ENCODE peak calls at places on chromosomes 1 and 21, in four cellular contexts. One of them, this sample, is unnamed.

GRCh38 chr1:117793396-117793795 is 136.0 kb downstream of the GDAP2 start:
- DNase-seq in bronchial epithelial cell: no peak
- DNase-seq in mesothelial cell of epicardium: no peak
- DNase-seq in tibial nerve: no peak
- DNase-seq in this sample: no peak

GRCh38 chr1:202434059-202434458 is 85.6 kb downstream of the PPP1R12B start:
- DNase-seq in mesothelial cell of epicardium: no peak
- DNase-seq in bronchial epithelial cell: no peak
- DNase-seq in tibial nerve: no peak
- DNase-seq in this sample: no peak

GRCh38 chr1:232880354-232880753 is 70.1 kb upstream of the NTPCR start:
- DNase-seq in mesothelial cell of epicardium: no peak
- DNase-seq in bronchial epithelial cell: peak; percentile 52
- DNase-seq in tibial nerve: no peak
- DNase-seq in this sample: no peak

GRCh38 chr1:157226739-157227138 is 88.5 kb upstream of the ETV3 start:
- DNase-seq in mesothelial cell of epicardium: no peak
- DNase-seq in tibial nerve: no peak
- DNase-seq in bronchial epithelial cell: no peak
- DNase-seq in this sample: no peak

GRCh38 chr21:32414579-32415358 is 2.3 kb downstream of the EVA1C start:
- DNase-seq in mesothelial cell of epicardium: no peak
- DNase-seq in bronchial epithelial cell: peak; percentile 51
- DNase-seq in tibial nerve: no peak
- DNase-seq in this sample: no peak

GRCh38 chr1:41006942-41007865 is 14.3 kb downstream of the SLFNL1 start:
- DNase-seq in bronchial epithelial cell: peak; percentile 99
- DNase-seq in tibial nerve: no peak
- DNase-seq in mesothelial cell of epicardium: no peak
- DNase-seq in this sample: no peak

GRCh38 chr21:45767071-45768006 is 123.8 kb downstream of the PCBP3 start:
- DNase-seq in tibial nerve: no peak
- DNase-seq in mesothelial cell of epicardium: no peak
- DNase-seq in bronchial epithelial cell: no peak
- DNase-seq in this sample: no peak

GRCh38 chr1:178501705-178502329 is 5.1 kb upstream of the CLEC20A start:
- DNase-seq in bronchial epithelial cell: peak; percentile 63
- DNase-seq in tibial nerve: peak; percentile 37
- DNase-seq in mesothelial cell of epicardium: peak; percentile 84
- DNase-seq in this sample: peak; percentile 60

GRCh38 chr1:193525917-193526710 is 339.7 kb upstream of the B3GALT2 start:
- DNase-seq in bronchial epithelial cell: no peak
- DNase-seq in mesothelial cell of epicardium: no peak
- DNase-seq in tibial nerve: no peak
- DNase-seq in this sample: no peak

GRCh38 chr1:160709715-160710114 is 1.9 kb downstream of the CD48 start:
- DNase-seq in bronchial epithelial cell: no peak
- DNase-seq in mesothelial cell of epicardium: no peak
- DNase-seq in tibial nerve: no peak
- DNase-seq in this sample: no peak

GRCh38 chr1:93448292-93448982 is 519 bp downstream of the FNBP1L start:
- DNase-seq in bronchial epithelial cell: peak; percentile 4
- DNase-seq in mesothelial cell of epicardium: no peak
- DNase-seq in tibial nerve: no peak
- DNase-seq in this sample: no peak

GRCh38 chr1:175033931-175034330 is 10.7 kb upstream of the MRPS14 start:
- DNase-seq in mesothelial cell of epicardium: no peak
- DNase-seq in bronchial epithelial cell: no peak
- DNase-seq in tibial nerve: no peak
- DNase-seq in this sample: no peak

GRCh38 chr1:228207381-228207810 is 448 bp upstream of the OBSCN start:
- DNase-seq in mesothelial cell of epicardium: no peak
- DNase-seq in tibial nerve: no peak
- DNase-seq in bronchial epithelial cell: no peak
- DNase-seq in this sample: no peak

GRCh38 chr1:223289621-223290020 is 74.4 kb downstream of the SUSD4 start:
- DNase-seq in tibial nerve: no peak
- DNase-seq in bronchial epithelial cell: peak; percentile 74
- DNase-seq in mesothelial cell of epicardium: no peak
- DNase-seq in this sample: no peak

GRCh38 chr1:95951291-95951690 is 717.3 kb downstream of the RWDD3 start:
- DNase-seq in bronchial epithelial cell: no peak
- DNase-seq in mesothelial cell of epicardium: no peak
- DNase-seq in tibial nerve: no peak
- DNase-seq in this sample: no peak

GRCh38 chr1:3475839-3476573 is 21.5 kb downstream of the ARHGEF16 start:
- DNase-seq in tibial nerve: no peak
- DNase-seq in bronchial epithelial cell: no peak
- DNase-seq in mesothelial cell of epicardium: no peak
- DNase-seq in this sample: no peak

GRCh38 chr1:21520899-21521716 is 11.9 kb downstream of the ALPL start:
- DNase-seq in bronchial epithelial cell: peak; percentile 47
- DNase-seq in tibial nerve: no peak
- DNase-seq in mesothelial cell of epicardium: no peak
- DNase-seq in this sample: no peak

GRCh38 chr1:97252076-97252475 is 530.5 kb downstream of the PTBP2 start:
- DNase-seq in mesothelial cell of epicardium: no peak
- DNase-seq in tibial nerve: no peak
- DNase-seq in bronchial epithelial cell: peak; percentile 86
- DNase-seq in this sample: no peak

GRCh38 chr1:24322636-24323177 is 3.5 kb downstream of the GRHL3 start:
- DNase-seq in mesothelial cell of epicardium: no peak
- DNase-seq in tibial nerve: no peak
- DNase-seq in bronchial epithelial cell: no peak
- DNase-seq in this sample: no peak

GRCh38 chr1:91755176-91755575 is 130.8 kb downstream of the TGFBR3 start:
- DNase-seq in mesothelial cell of epicardium: no peak
- DNase-seq in tibial nerve: peak; percentile 59
- DNase-seq in bronchial epithelial cell: no peak
- DNase-seq in this sample: no peak

GRCh38 chr1:242651817-242652216 is 127.3 kb upstream of the PLD5 start:
- DNase-seq in tibial nerve: no peak
- DNase-seq in bronchial epithelial cell: no peak
- DNase-seq in mesothelial cell of epicardium: no peak
- DNase-seq in this sample: no peak

GRCh38 chr1:174197547-174197946 is 38.2 kb downstream of the RABGAP1L start:
- DNase-seq in tibial nerve: no peak
- DNase-seq in mesothelial cell of epicardium: no peak
- DNase-seq in bronchial epithelial cell: no peak
- DNase-seq in this sample: no peak

GRCh38 chr21:42055425-42055824 is 15.7 kb upstream of the UMODL1 start:
- DNase-seq in mesothelial cell of epicardium: no peak
- DNase-seq in bronchial epithelial cell: no peak
- DNase-seq in tibial nerve: no peak
- DNase-seq in this sample: no peak

GRCh38 chr1:180951881-180952656 is 39.4 kb downstream of the KIAA1614 start:
- DNase-seq in tibial nerve: no peak
- DNase-seq in bronchial epithelial cell: no peak
- DNase-seq in mesothelial cell of epicardium: no peak
- DNase-seq in this sample: no peak

GRCh38 chr1:224626042-224626441 is 9.9 kb downstream of the CNIH3 start:
- DNase-seq in tibial nerve: no peak
- DNase-seq in bronchial epithelial cell: peak; percentile 33
- DNase-seq in mesothelial cell of epicardium: no peak
- DNase-seq in this sample: no peak

DNA sequence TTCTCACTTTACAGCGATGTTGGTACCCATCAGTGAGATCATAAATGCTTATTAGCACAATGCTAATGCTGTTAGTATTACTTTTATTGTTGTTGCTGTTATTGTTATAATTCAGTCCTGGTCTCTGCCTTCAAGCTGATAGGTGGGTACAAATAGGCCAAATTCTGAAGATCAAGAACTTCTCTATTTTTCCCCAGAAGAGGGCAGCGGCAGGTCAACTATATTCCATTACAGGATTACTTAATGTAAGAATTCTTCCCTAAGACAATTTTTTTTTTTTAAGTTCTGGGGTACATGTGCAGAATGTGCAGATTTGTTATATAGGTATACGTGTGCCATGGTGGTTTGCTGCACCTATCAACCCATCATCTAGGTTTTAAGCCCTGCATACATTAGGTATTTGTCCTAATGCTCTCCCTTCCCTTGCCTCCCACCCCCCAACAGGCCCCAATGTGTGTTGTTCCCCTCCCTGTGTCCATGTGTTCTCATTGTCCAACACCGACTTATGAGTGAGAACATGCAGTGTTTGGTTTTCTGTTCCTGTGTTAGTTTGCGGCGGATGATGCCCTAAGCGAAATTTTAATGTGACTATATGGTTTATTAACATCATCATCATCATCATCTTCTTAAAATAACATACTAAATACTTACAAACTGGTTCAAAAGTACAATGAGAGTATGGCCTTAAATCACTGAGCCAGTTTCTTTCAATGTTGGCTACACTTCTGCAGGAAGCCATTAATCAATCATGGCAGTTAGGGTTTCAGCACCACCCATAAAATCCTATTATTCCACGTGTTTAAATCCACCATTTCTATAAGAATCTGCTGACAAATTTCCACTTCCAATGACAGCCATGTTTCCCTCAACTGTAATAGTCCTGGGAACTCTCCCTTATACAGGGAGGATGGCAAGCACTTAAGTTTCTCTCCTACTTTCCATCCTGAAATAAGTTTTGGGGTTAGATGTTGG is 19.2 kb downstream of the SLC19A2 start:
- DNase-seq in bronchial epithelial cell: peak; percentile 47
- DNase-seq in tibial nerve: no peak
- DNase-seq in mesothelial cell of epicardium: no peak
- DNase-seq in this sample: no peak
- TF ChIP-seq CTCF in bronchial epithelial cell: peak; percentile 14
- TF ChIP-seq CTCF in tibial nerve: peak; percentile 48
- TF ChIP-seq CTCF in mesothelial cell of epicardium: peak; percentile 28
- TF ChIP-seq CTCF in this sample: no peak

DNA sequence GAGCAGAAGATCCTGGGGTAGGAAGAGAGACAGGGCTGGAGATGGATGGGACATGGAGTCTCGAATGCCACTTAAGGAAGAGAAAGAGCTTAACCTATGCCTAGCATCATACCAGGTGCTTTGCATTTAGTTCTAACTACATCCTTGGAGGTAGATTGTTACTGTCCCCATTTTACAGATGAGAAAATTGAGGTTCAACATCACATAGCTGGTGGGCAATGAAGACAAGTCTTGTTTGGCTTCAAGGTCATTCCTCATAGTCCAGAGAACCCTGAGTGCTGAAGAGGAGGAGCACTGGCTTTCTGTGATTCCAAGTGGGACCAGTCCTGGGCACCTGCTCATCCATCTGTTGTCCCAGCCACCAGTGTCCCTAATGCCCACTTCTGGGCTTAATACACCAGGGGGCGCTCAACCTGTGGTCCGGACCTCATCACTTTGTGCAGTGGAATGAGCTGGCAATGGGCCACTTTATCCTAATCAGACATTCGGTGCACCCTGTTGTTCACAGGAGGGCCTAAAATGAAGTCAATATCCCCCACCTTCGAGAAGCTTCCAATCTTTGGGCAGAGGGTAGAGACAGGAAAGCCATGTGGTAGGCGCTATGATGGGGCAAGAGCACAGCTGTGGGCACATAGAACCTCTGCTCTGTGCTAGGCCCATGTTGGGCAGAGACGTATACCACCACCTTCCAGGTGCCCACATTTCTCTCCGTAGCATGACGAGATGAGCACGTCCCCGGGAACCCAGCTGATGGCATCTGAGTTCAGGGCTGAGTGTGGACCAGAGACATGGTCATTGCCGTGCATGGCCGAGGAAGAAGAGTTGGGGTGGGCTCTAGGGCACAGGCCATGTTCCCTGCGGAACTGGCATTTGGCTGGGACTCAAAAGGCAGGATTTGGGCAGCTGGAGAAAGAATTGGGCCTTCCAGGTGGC is 9.2 kb downstream of the RPS6KA1 start:
- DNase-seq in tibial nerve: no peak
- DNase-seq in mesothelial cell of epicardium: no peak
- DNase-seq in bronchial epithelial cell: peak; percentile 26
- DNase-seq in this sample: no peak
- TF ChIP-seq CTCF in tibial nerve: no peak
- TF ChIP-seq CTCF in mesothelial cell of epicardium: peak; percentile 41
- TF ChIP-seq CTCF in bronchial epithelial cell: peak; percentile 59
- TF ChIP-seq CTCF in this sample: no peak

DNA sequence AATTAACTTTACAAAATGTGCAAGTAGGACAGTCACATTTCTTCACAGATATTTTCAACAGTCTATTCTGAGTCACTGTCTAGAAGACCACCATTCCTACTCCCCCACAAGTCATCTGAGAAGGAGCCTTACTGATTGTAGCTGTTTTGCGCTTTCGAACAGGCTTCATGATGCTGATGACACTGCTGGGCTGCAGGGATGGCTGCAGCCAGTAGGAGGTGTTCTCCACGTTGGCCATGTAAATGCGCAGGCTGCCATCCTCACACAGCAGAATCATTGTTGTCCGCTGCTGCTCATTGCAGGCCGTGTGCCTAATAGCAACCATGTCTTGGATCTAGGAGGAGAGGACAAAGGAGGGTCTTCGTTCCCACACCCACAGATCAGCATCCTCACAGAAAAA is 56.9 kb downstream of the UBR4 start:
- DNase-seq in tibial nerve: no peak
- DNase-seq in mesothelial cell of epicardium: no peak
- DNase-seq in bronchial epithelial cell: no peak
- DNase-seq in this sample: no peak
- TF ChIP-seq CTCF in tibial nerve: no peak
- TF ChIP-seq CTCF in mesothelial cell of epicardium: no peak
- TF ChIP-seq CTCF in bronchial epithelial cell: no peak
- TF ChIP-seq CTCF in this sample: no peak

GRCh38 chr1:57835620-57836019 is 411.8 kb upstream of the DAB1 start:
- DNase-seq in tibial nerve: no peak
- DNase-seq in mesothelial cell of epicardium: no peak
- DNase-seq in bronchial epithelial cell: no peak
- DNase-seq in this sample: no peak
- TF ChIP-seq CTCF in tibial nerve: no peak
- TF ChIP-seq CTCF in mesothelial cell of epicardium: no peak
- TF ChIP-seq CTCF in bronchial epithelial cell: no peak
- TF ChIP-seq CTCF in this sample: no peak